ENCODE peak calls at places on chromosomes 5 and 9, in five cellular contexts. One of them, this sample, is unnamed.

GRCh38 chr5:132017738-132018625 is 6.5 kb upstream of the ACSL6 start:
- DNase-seq in CD8-positive, alpha-beta T cell: peak
- DNase-seq in brain microvascular endothelial cell: no peak
- DNase-seq in cardiac fibroblast: no peak
- DNase-seq in breast epithelium: no peak
- DNase-seq in this sample: no peak

GRCh38 chr5:140236896-140237598 is 62.1 kb downstream of the CYSTM1 start:
- DNase-seq in CD8-positive, alpha-beta T cell: no peak
- DNase-seq in brain microvascular endothelial cell: no peak
- DNase-seq in cardiac fibroblast: no peak
- DNase-seq in breast epithelium: peak
- DNase-seq in this sample: no peak

GRCh38 chr9:107749787-107750444 is 260.3 kb upstream of the KLF4 start:
- DNase-seq in CD8-positive, alpha-beta T cell: no peak
- DNase-seq in brain microvascular endothelial cell: peak
- DNase-seq in cardiac fibroblast: peak
- DNase-seq in breast epithelium: peak
- DNase-seq in this sample: peak

GRCh38 chr5:75681125-75681830 is 36.0 kb downstream of the POC5 start:
- DNase-seq in CD8-positive, alpha-beta T cell: no peak
- DNase-seq in brain microvascular endothelial cell: no peak
- DNase-seq in cardiac fibroblast: peak
- DNase-seq in breast epithelium: no peak
- DNase-seq in this sample: peak

GRCh38 chr5:153676821-153677220 is 186.4 kb downstream of the GRIA1 start:
- DNase-seq in CD8-positive, alpha-beta T cell: no peak
- DNase-seq in brain microvascular endothelial cell: no peak
- DNase-seq in cardiac fibroblast: no peak
- DNase-seq in breast epithelium: no peak
- DNase-seq in this sample: no peak

GRCh38 chr9:71863652-71864051 is 47.3 kb downstream of the ABHD17B start:
- DNase-seq in CD8-positive, alpha-beta T cell: no peak
- DNase-seq in brain microvascular endothelial cell: no peak
- DNase-seq in cardiac fibroblast: peak
- DNase-seq in breast epithelium: no peak
- DNase-seq in this sample: peak

GRCh38 chr5:165361143-165361542 is 1855.7 kb downstream of the MAT2B start:
- DNase-seq in CD8-positive, alpha-beta T cell: no peak
- DNase-seq in brain microvascular endothelial cell: no peak
- DNase-seq in cardiac fibroblast: no peak
- DNase-seq in breast epithelium: no peak
- DNase-seq in this sample: no peak

GRCh38 chr9:69658987-69659677 is 13.0 kb downstream of the APBA1 start:
- DNase-seq in CD8-positive, alpha-beta T cell: no peak
- DNase-seq in brain microvascular endothelial cell: no peak
- DNase-seq in cardiac fibroblast: no peak
- DNase-seq in breast epithelium: no peak
- DNase-seq in this sample: no peak

GRCh38 chr5:127858116-127858784 is 155.1 kb downstream of the CCDC192 start:
- DNase-seq in CD8-positive, alpha-beta T cell: no peak
- DNase-seq in brain microvascular endothelial cell: peak
- DNase-seq in cardiac fibroblast: peak
- DNase-seq in breast epithelium: no peak
- DNase-seq in this sample: no peak

GRCh38 chr5:134525687-134526482 is 415 bp downstream of the JADE2 start:
- DNase-seq in CD8-positive, alpha-beta T cell: peak
- DNase-seq in brain microvascular endothelial cell: peak
- DNase-seq in cardiac fibroblast: peak
- DNase-seq in breast epithelium: peak
- DNase-seq in this sample: peak

GRCh38 chr9:69115621-69116020 is 58.5 kb upstream of the TJP2 start:
- DNase-seq in CD8-positive, alpha-beta T cell: no peak
- DNase-seq in brain microvascular endothelial cell: no peak
- DNase-seq in cardiac fibroblast: peak
- DNase-seq in breast epithelium: no peak
- DNase-seq in this sample: peak

GRCh38 chr9:119771336-119771735 is 402.1 kb upstream of the BRINP1 start:
- DNase-seq in CD8-positive, alpha-beta T cell: no peak
- DNase-seq in brain microvascular endothelial cell: no peak
- DNase-seq in cardiac fibroblast: no peak
- DNase-seq in breast epithelium: no peak
- DNase-seq in this sample: no peak
- TF ChIP-seq CTCF in CD8-positive, alpha-beta T cell: no peak
- TF ChIP-seq CTCF in brain microvascular endothelial cell: no peak
- TF ChIP-seq CTCF in cardiac fibroblast: no peak
- TF ChIP-seq CTCF in breast epithelium: no peak
- TF ChIP-seq CTCF in this sample: no peak

DNA sequence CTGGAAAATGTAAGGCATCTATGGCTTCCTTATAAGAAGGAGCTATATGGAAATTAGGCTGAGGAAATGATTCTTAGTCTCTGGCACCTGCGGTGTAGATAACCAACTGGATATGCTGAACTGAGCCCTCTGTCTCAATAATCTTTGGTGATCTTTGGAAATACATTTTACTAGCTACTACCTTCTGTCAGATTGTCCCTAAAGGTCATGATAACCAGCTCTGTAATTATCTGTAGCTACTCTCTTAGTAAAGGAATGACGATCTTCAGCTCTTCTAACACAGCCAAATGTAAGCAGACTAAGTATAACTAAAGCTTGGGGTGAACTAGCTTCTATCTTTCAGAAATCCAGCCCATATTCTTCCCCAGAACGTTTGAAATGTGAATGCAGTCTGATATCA is 124.9 kb upstream of the GRHPR start:
- DNase-seq in CD8-positive, alpha-beta T cell: no peak
- DNase-seq in brain microvascular endothelial cell: no peak
- DNase-seq in cardiac fibroblast: no peak
- DNase-seq in breast epithelium: no peak
- DNase-seq in this sample: no peak
- H3K4me3 ChIP-seq in CD8-positive, alpha-beta T cell: no peak
- H3K4me3 ChIP-seq in brain microvascular endothelial cell: no peak
- H3K4me3 ChIP-seq in cardiac fibroblast: no peak
- H3K4me3 ChIP-seq in breast epithelium: no peak
- H3K4me3 ChIP-seq in this sample: no peak

GRCh38 chr9:127224178-127224882 is 40.2 kb upstream of the GARNL3 start:
- DNase-seq in CD8-positive, alpha-beta T cell: peak
- DNase-seq in brain microvascular endothelial cell: peak
- DNase-seq in cardiac fibroblast: peak
- DNase-seq in breast epithelium: peak
- DNase-seq in this sample: peak
- TF ChIP-seq CTCF in CD8-positive, alpha-beta T cell: no peak
- TF ChIP-seq CTCF in brain microvascular endothelial cell: peak
- TF ChIP-seq CTCF in cardiac fibroblast: peak
- TF ChIP-seq CTCF in breast epithelium: peak
- TF ChIP-seq CTCF in this sample: peak

GRCh38 chr5:1324301-1324700 is 20.6 kb downstream of the CLPTM1L start:
- DNase-seq in CD8-positive, alpha-beta T cell: no peak
- DNase-seq in brain microvascular endothelial cell: no peak
- DNase-seq in cardiac fibroblast: no peak
- DNase-seq in breast epithelium: no peak
- DNase-seq in this sample: no peak
- H3K4me3 ChIP-seq in CD8-positive, alpha-beta T cell: no peak
- H3K4me3 ChIP-seq in brain microvascular endothelial cell: no peak
- H3K4me3 ChIP-seq in cardiac fibroblast: no peak
- H3K4me3 ChIP-seq in breast epithelium: no peak
- H3K4me3 ChIP-seq in this sample: no peak

GRCh38 chr9:10371824-10372223 is 241.0 kb downstream of the PTPRD start:
- DNase-seq in CD8-positive, alpha-beta T cell: no peak
- DNase-seq in brain microvascular endothelial cell: no peak
- DNase-seq in cardiac fibroblast: no peak
- DNase-seq in breast epithelium: no peak
- DNase-seq in this sample: no peak

DNA sequence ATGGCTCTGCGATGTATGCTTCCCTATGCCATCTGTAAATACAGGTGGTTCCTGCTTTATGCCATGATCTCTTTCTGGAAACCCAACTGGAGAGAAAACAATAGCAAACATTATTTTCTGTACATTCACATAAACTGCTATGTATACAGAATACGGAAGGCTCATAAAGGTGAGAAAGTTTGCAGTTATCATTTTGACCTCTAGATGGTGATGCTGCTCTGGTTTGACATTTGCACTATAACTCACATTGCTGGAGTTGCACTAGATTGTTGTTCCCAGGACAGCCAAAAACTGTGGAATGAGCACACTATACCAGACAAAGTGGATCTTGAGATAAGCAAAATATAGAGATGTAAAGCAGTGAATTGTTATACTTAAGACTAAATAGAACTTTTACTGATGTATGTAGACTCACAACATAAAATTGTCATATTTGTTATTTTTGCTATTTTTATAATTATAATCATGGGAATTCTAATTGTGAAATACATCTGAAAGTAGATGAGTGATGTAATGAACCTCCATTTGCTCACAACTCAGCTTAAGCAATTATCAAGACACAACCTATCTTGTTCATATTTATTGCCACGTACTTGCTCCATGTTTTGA is 246.5 kb downstream of the PTPRD start:
- DNase-seq in CD8-positive, alpha-beta T cell: no peak
- DNase-seq in brain microvascular endothelial cell: peak
- DNase-seq in cardiac fibroblast: peak
- DNase-seq in breast epithelium: no peak
- DNase-seq in this sample: peak
- TF ChIP-seq CTCF in CD8-positive, alpha-beta T cell: no peak
- TF ChIP-seq CTCF in brain microvascular endothelial cell: peak
- TF ChIP-seq CTCF in cardiac fibroblast: peak
- TF ChIP-seq CTCF in breast epithelium: no peak
- TF ChIP-seq CTCF in this sample: peak

GRCh38 chr5:93582677-93583524 is at the start of gene NR2F1:
- DNase-seq in CD8-positive, alpha-beta T cell: no peak
- DNase-seq in brain microvascular endothelial cell: peak
- DNase-seq in cardiac fibroblast: peak
- DNase-seq in breast epithelium: peak
- DNase-seq in this sample: peak

GRCh38 chr5:93580387-93581100 is 475 bp downstream of the NR2F1-AS1 start:
- DNase-seq in CD8-positive, alpha-beta T cell: no peak
- DNase-seq in brain microvascular endothelial cell: no peak
- DNase-seq in cardiac fibroblast: peak
- DNase-seq in breast epithelium: no peak
- DNase-seq in this sample: peak

GRCh38 chr5:93583525-93583798 is 440 bp downstream of the NR2F1 start:
- DNase-seq in CD8-positive, alpha-beta T cell: no peak
- DNase-seq in brain microvascular endothelial cell: no peak
- DNase-seq in cardiac fibroblast: no peak
- DNase-seq in breast epithelium: no peak
- DNase-seq in this sample: no peak

GRCh38 chr5:93583799-93584530 is 943 bp downstream of the NR2F1 start:
- DNase-seq in CD8-positive, alpha-beta T cell: peak
- DNase-seq in brain microvascular endothelial cell: no peak
- DNase-seq in cardiac fibroblast: peak
- DNase-seq in breast epithelium: no peak
- DNase-seq in this sample: peak

DNA sequence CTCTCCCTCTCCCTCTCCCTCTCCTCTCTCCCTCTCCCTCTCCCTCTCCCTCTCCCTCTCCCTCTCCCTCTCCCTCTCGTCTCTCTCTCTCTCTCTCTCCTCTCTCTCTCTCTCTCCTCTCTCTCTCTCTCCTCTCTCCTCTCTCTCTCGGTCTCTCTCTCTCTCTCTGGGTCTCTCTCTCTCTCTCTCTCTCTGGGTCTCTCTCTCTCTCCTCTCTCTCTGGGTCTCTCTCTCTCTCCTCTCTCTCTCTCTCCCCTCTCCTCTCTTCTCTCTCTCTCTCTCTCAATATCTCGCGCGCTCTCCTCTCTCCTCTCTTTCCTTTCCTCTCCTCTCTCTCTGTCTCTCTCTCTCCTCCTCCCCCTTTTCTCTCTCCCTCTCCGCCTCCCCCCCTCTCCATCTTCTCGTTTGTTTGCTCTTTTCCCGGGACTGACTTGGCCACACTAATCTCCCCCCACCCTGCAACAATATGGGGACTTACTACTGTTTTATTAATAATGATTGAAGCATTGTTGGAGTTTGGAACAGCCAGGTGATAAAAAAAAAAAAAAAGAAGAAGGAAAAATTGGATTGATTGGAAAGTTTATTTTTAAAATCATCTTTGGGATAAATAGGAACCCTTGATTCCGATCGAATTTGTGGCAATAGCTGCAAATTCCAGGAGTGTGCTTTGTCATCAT is 857 bp upstream of the NR2F1-AS1 start:
- DNase-seq in CD8-positive, alpha-beta T cell: no peak
- DNase-seq in brain microvascular endothelial cell: peak
- DNase-seq in cardiac fibroblast: peak
- DNase-seq in breast epithelium: no peak
- DNase-seq in this sample: peak
- H3K4me3 ChIP-seq in CD8-positive, alpha-beta T cell: no peak
- H3K4me3 ChIP-seq in brain microvascular endothelial cell: peak
- H3K4me3 ChIP-seq in cardiac fibroblast: peak
- H3K4me3 ChIP-seq in breast epithelium: peak
- H3K4me3 ChIP-seq in this sample: peak

GRCh38 chr9:136108648-136109266 is 9.9 kb downstream of the TMEM250 start:
- DNase-seq in CD8-positive, alpha-beta T cell: no peak
- DNase-seq in brain microvascular endothelial cell: no peak
- DNase-seq in cardiac fibroblast: no peak
- DNase-seq in breast epithelium: no peak
- DNase-seq in this sample: no peak

GRCh38 chr9:136111190-136111589 is 7.5 kb downstream of the TMEM250 start:
- DNase-seq in CD8-positive, alpha-beta T cell: no peak
- DNase-seq in brain microvascular endothelial cell: no peak
- DNase-seq in cardiac fibroblast: no peak
- DNase-seq in breast epithelium: no peak
- DNase-seq in this sample: no peak

GRCh38 chr9:136111910-136112309 is 6.8 kb downstream of the TMEM250 start:
- DNase-seq in CD8-positive, alpha-beta T cell: no peak
- DNase-seq in brain microvascular endothelial cell: no peak
- DNase-seq in cardiac fibroblast: no peak
- DNase-seq in breast epithelium: no peak
- DNase-seq in this sample: no peak

GRCh38 chr9:136109351-136110081 is 9.2 kb downstream of the TMEM250 start:
- DNase-seq in CD8-positive, alpha-beta T cell: peak
- DNase-seq in brain microvascular endothelial cell: peak
- DNase-seq in cardiac fibroblast: peak
- DNase-seq in breast epithelium: peak
- DNase-seq in this sample: peak

DNA sequence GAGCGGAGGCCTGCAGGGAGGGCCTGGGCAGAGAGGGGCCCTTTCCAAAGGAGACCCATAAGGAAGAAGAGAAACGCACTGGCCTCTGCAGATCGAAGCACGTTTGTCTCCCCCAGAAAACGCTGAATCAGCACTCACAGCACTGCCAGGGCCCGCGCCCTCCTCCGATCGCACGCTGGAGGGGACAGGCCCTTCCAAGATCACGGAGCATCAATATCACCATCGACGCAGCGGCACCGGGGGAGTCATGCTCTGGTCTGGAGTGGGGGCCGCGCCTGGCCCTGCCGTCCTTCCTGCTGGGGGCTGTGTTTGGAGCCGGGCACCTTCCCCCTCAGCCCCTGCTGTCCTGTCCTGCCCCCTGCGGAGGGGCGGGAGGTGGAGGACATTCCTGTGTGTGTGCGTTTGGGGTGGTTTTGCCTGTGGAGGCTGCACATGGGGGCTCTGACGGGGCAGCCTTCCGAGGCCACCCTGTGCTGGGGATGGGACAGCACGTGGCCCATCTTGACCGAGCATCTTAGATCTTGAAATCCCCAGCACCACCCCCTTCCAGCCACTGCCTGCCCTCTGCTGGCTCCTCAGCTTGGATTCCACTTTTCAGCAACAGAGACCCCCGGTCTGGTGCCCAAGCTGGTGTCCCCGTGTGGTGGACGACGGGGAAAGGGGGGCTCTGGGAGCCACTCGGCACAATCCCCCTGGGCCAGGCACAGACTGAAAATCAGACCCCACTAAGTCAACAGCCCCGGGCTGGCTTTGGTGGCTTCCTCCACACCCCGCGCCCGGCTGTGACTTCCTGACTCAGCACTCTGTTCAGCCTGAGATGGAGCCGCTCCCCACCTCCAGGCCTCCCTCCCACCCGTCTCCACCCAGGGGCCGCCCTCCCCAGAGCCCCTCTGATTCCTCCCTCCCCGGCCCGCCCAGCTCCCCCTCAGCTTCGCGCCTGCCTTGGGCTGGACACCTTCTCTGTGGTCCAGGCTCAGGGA is 8.3 kb downstream of the TMEM250 start:
- DNase-seq in CD8-positive, alpha-beta T cell: no peak
- DNase-seq in brain microvascular endothelial cell: no peak
- DNase-seq in cardiac fibroblast: no peak
- DNase-seq in breast epithelium: no peak
- DNase-seq in this sample: peak
- TF ChIP-seq CTCF in CD8-positive, alpha-beta T cell: no peak
- TF ChIP-seq CTCF in brain microvascular endothelial cell: peak
- TF ChIP-seq CTCF in cardiac fibroblast: peak
- TF ChIP-seq CTCF in breast epithelium: no peak
- TF ChIP-seq CTCF in this sample: peak